ENCODE peak calls at places on chromosome 21, in ten cellular contexts. Z, Y, T, X, G, V, K, U, B and A are unnamed samples.

GRCh38 chr21:38831526-38832467 is 26.1 kb downstream of the ETS2 start:
- DNase-seq in X (peak), V (peak), B (peak), K (peak), T (no peak), U (peak), G (peak), Y (peak), Z (peak), A (no peak)

GRCh38 chr21:19368944-19369343 is 965.4 kb upstream of the TMPRSS15 start:
- DNase-seq in G (no peak), T (no peak), K (no peak), U (no peak), Z (no peak), V (no peak), X (no peak), Y (no peak), B (no peak), A (no peak)

GRCh38 chr21:29221259-29221744 is 77.4 kb upstream of the BACH1 start:
- DNase-seq in Y (peak), G (no peak), T (no peak), V (no peak), X (no peak), U (no peak), Z (no peak), B (peak), K (no peak), A (no peak)

GRCh38 chr21:43657355-43658093 is 1.8 kb downstream of the HSF2BP start:
- DNase-seq in Z (no peak), T (no peak), B (no peak), Y (no peak), K (no peak), V (no peak), U (peak), G (no peak), X (peak), A (no peak)

GRCh38 chr21:33401617-33401967 is 1.6 kb upstream of the IFNGR2 start:
- DNase-seq in B (no peak), U (no peak), X (no peak), T (no peak), K (no peak), G (no peak), Y (no peak), Z (no peak), V (no peak), A (no peak)

GRCh38 chr21:26776320-26777021 is 68.7 kb downstream of the ADAMTS1 start:
- DNase-seq in K (no peak), V (no peak), Y (peak), U (no peak), G (no peak), Z (no peak), X (no peak), B (no peak), T (no peak), A (no peak)

GRCh38 chr21:23789864-23790263 is 1817.4 kb downstream of the MRPL39 start:
- DNase-seq in U (no peak), Y (no peak), V (no peak), B (no peak), G (no peak), K (no peak), T (no peak), X (no peak), Z (no peak), A (no peak)

GRCh38 chr21:29382029-29382654 is 83.4 kb downstream of the BACH1 start:
- DNase-seq in Z (no peak), T (no peak), K (no peak), U (no peak), Y (peak), V (no peak), G (no peak), X (peak), B (peak), A (no peak)

GRCh38 chr21:14120091-14120734 is 90.5 kb downstream of the LIPI start:
- DNase-seq in V (no peak), G (no peak), U (peak), B (no peak), K (no peak), X (no peak), T (no peak), Z (peak), Y (peak), A (no peak)

GRCh38 chr21:34881894-34882371 is 167.2 kb downstream of the RUNX1 start:
- DNase-seq in G (no peak), V (no peak), B (no peak), Y (peak), U (no peak), Z (no peak), T (no peak), X (peak), K (no peak), A (no peak)

GRCh38 chr21:42230636-42231035 is 11.7 kb downstream of the ABCG1 start:
- DNase-seq in V (no peak), G (no peak), Z (no peak), B (no peak), K (no peak), X (no peak), U (no peak), T (no peak), Y (no peak), A (no peak)

GRCh38 chr21:43994085-43994484 is 18.0 kb upstream of the TRAPPC10 start:
- DNase-seq in K (no peak), V (no peak), G (no peak), X (no peak), T (no peak), U (no peak), Y (no peak), Z (no peak), B (no peak), A (no peak)

GRCh38 chr21:44773291-44773932 is 28.2 kb downstream of the UBE2G2 start:
- DNase-seq in K (no peak), T (peak), U (no peak), V (no peak), G (no peak), Z (no peak), X (no peak), B (no peak), Y (no peak), A (no peak)

GRCh38 chr21:16086936-16087335 is 357.2 kb downstream of the USP25 start:
- DNase-seq in K (no peak), G (no peak), X (no peak), Z (no peak), V (no peak), Y (no peak), T (no peak), U (no peak), B (no peak), A (no peak)

GRCh38 chr21:44767834-44768831 is 33.5 kb downstream of the UBE2G2 start:
- DNase-seq in X (no peak), V (no peak), Y (no peak), U (no peak), B (no peak), T (peak), G (no peak), Z (no peak), K (no peak), A (peak)

GRCh38 chr21:43364851-43365424 is 62.0 kb downstream of the SIK1 start:
- DNase-seq in B (no peak), G (no peak), X (no peak), Y (no peak), Z (no peak), K (no peak), V (no peak), U (no peak), T (no peak), A (no peak)

GRCh38 chr21:44998621-44999427 is 59.0 kb downstream of the SLX9 start:
- DNase-seq in T (no peak), Y (no peak), K (no peak), V (no peak), B (no peak), X (no peak), Z (no peak), G (no peak), U (no peak), A (no peak)

GRCh38 chr21:42405064-42406059 is 1.7 kb downstream of the UBASH3A start:
- DNase-seq in X (no peak), Y (no peak), T (no peak), V (no peak), B (no peak), Z (no peak), U (no peak), K (no peak), G (no peak), A (no peak)

GRCh38 chr21:21715286-21715969 is 717.2 kb downstream of the NCAM2 start:
- DNase-seq in G (no peak), Y (peak), V (no peak), K (no peak), Z (no peak), T (no peak), U (no peak), B (peak), X (no peak), A (no peak)

GRCh38 chr21:28827422-28827821 is 165.3 kb downstream of the LTN1 start:
- DNase-seq in X (no peak), T (no peak), V (no peak), Z (no peak), B (no peak), K (no peak), U (no peak), Y (peak), G (no peak), A (no peak)

GRCh38 chr21:34885636-34886553 is 163.2 kb downstream of the RUNX1 start:
- DNase-seq in U (no peak), X (peak), V (no peak), G (no peak), Y (no peak), B (no peak), Z (peak), T (no peak), K (no peak), A (no peak)

GRCh38 chr21:38819719-38820147 is 14.0 kb downstream of the ETS2 start:
- DNase-seq in Z (no peak), X (no peak), U (no peak), B (no peak), G (peak), Y (peak), T (no peak), V (peak), K (peak), A (no peak)

GRCh38 chr21:29849735-29850176 is 90.0 kb downstream of the GRIK1 start:
- DNase-seq in G (peak), V (no peak), K (no peak), X (peak), U (peak), T (no peak), Z (peak), B (peak), Y (peak), A (peak)

GRCh38 chr21:43613755-43614638 is 45.3 kb downstream of the HSF2BP start:
- DNase-seq in U (no peak), X (no peak), G (no peak), Y (peak), V (no peak), B (no peak), T (no peak), K (no peak), Z (peak), A (no peak)

GRCh38 chr21:21439761-21440160 is 441.6 kb downstream of the NCAM2 start:
- DNase-seq in Z (no peak), G (no peak), Y (peak), X (peak), U (no peak), T (no peak), B (no peak), V (no peak), K (no peak), A (no peak)

GRCh38 chr21:46219591-46220239 is 8.9 kb downstream of the LSS start:
- DNase-seq in U (no peak), G (no peak), B (no peak), V (no peak), T (peak), Z (peak), Y (no peak), X (no peak), K (no peak), A (no peak)

GRCh38 chr21:44089001-44089911 is 17.9 kb upstream of the PWP2 start:
- DNase-seq in Y (no peak), U (no peak), T (no peak), B (no peak), Z (no peak), K (no peak), X (no peak), V (peak), G (peak), A (no peak)

GRCh38 chr21:26148071-26148470 is 22.5 kb downstream of the APP start:
- DNase-seq in Y (no peak), X (peak), G (peak), B (no peak), K (no peak), U (no peak), T (no peak), Z (no peak), V (no peak), A (no peak)

GRCh38 chr21:24903954-24904635 is 703.2 kb downstream of the MRPL39 start:
- DNase-seq in T (no peak), U (no peak), V (no peak), B (peak), G (no peak), Z (no peak), Y (no peak), K (no peak), X (no peak), A (no peak)
- TF ChIP-seq CTCF in T (no peak), U (no peak), V (no peak), B (no peak), G (no peak), Z (no peak), Y (no peak), K (no peak), X (no peak), A (no peak)

GRCh38 chr21:35933466-35933865 is 126.9 kb downstream of the SETD4 start:
- DNase-seq in X (peak), U (no peak), Z (no peak), B (peak), G (no peak), K (peak), T (no peak), V (peak), Y (peak), A (no peak)
- TF ChIP-seq CTCF in X (peak), U (no peak), Z (no peak), B (peak), G (no peak), K (no peak), T (no peak), V (no peak), Y (peak), A (no peak)

GRCh38 chr21:31683029-31683428 is 23.5 kb downstream of the SOD1 start:
- DNase-seq in B (no peak), G (no peak), Y (no peak), T (no peak), X (no peak), V (no peak), K (no peak), U (no peak), Z (no peak), A (no peak)
- TF ChIP-seq CTCF in B (peak), G (no peak), Y (no peak), T (no peak), X (no peak), V (no peak), K (no peak), U (no peak), Z (no peak), A (no peak)

GRCh38 chr21:37087188-37087587 is 14.1 kb downstream of the TTC3 start:
- DNase-seq in X (peak), V (no peak), G (peak), B (peak), T (no peak), Y (peak), U (no peak), K (no peak), Z (no peak), A (no peak)
- TF ChIP-seq CTCF in X (no peak), V (no peak), G (no peak), B (peak), T (no peak), Y (peak), U (peak), K (no peak), Z (no peak), A (no peak)

DNA sequence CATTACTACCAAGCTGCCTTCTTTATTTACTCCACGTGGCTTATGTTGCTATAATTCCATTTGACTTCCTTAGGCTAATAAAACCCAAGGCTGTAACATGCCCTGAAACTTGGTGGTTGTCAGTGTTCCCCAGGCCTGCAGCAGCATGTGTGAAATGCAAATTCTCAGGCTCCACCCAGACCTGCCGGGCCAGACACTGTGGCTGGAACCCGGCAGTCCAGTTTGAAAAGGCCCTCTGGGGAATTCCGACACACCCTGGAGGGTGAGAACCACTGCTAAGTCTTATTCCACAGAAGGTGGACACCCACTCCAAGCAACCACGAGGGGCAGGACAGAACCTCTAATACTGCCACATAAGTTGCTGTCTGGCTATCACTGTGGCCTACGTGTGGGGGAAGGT is 41.4 kb downstream of the URB1 start:
- DNase-seq in T (no peak), U (no peak), K (no peak), X (no peak), Y (no peak), V (no peak), B (no peak), G (no peak), Z (peak), A (no peak)
- TF ChIP-seq CTCF in T (no peak), U (no peak), K (no peak), X (no peak), Y (no peak), V (no peak), B (no peak), G (no peak), Z (no peak), A (no peak)